ENCODE peak calls at places on chromosomes 13 and 19, in ten cellular contexts. N, Z, V, S, O, M, I, K, T and E are unnamed samples.
A peak's percentile ranks its signal among the peaks of the same experiment; 100 is the strongest.

GRCh38 chr19:14149509-14149994 is 13.2 kb upstream of the ASF1B start:
- DNase-seq in S (no peak), Z (no peak), N (no peak), K (no peak), O (no peak), T (no peak), M (peak; percentile 45), V (no peak), I (no peak), E (no peak)

GRCh38 chr19:33438016-33438671 is 64.6 kb downstream of the CEBPG start:
- DNase-seq in M (no peak), S (no peak), I (peak; percentile 39), V (peak; percentile 32), Z (peak; percentile 10), N (peak; percentile 64), K (peak; percentile 13), T (no peak), O (no peak), E (peak; percentile 76)

GRCh38 chr19:32599736-32600157 is 18.8 kb downstream of the PDCD5 start:
- DNase-seq in S (peak; percentile 85), K (peak; percentile 44), N (peak; percentile 50), M (peak; percentile 33), T (peak; percentile 31), I (peak; percentile 53), O (no peak), V (peak; percentile 66), Z (peak; percentile 69), E (peak; percentile 49)

GRCh38 chr13:44661936-44662335 is 85.8 kb upstream of the TSC22D1 start:
- DNase-seq in Z (no peak), I (no peak), T (no peak), S (no peak), V (no peak), K (no peak), O (no peak), N (no peak), M (no peak), E (no peak)

GRCh38 chr13:44989941-44990340 is 603 bp downstream of the GPALPP1 start:
- DNase-seq in N (no peak), M (no peak), K (no peak), V (no peak), O (no peak), Z (no peak), S (no peak), T (no peak), I (no peak), E (no peak)

GRCh38 chr19:3879656-3880055 is 829 bp upstream of the ATCAY start:
- DNase-seq in M (no peak), K (no peak), I (no peak), S (peak; percentile 34), N (no peak), O (no peak), Z (no peak), V (no peak), T (no peak), E (no peak)

GRCh38 chr13:109809216-109809890 is 23.0 kb upstream of the IRS2 start:
- DNase-seq in N (no peak), S (no peak), Z (peak; percentile 27), M (no peak), T (no peak), I (peak; percentile 56), O (no peak), K (no peak), V (no peak), E (no peak)

GRCh38 chr13:61918841-61919240 is 503.2 kb upstream of the PCDH20 start:
- DNase-seq in I (no peak), T (no peak), M (no peak), S (no peak), Z (no peak), N (no peak), K (no peak), V (no peak), O (no peak), E (no peak)

GRCh38 chr13:53020764-53021332 is 7.8 kb upstream of the OLFM4 start:
- DNase-seq in K (no peak), T (no peak), N (no peak), O (no peak), M (no peak), I (no peak), S (no peak), Z (no peak), V (no peak), E (no peak)

GRCh38 chr13:112072531-112073244 is 5.7 kb downstream of the SOX1 start:
- DNase-seq in S (no peak), N (no peak), M (no peak), K (no peak), T (no peak), I (peak; percentile 91), V (peak; percentile 66), O (no peak), Z (no peak), E (no peak)

GRCh38 chr13:110910013-110910890 is 4.6 kb downstream of the ANKRD10 start:
- DNase-seq in K (no peak), I (no peak), T (no peak), Z (no peak), S (no peak), V (no peak), N (no peak), O (no peak), M (no peak), E (no peak)

GRCh38 chr19:37763488-37763887 is 15.9 kb downstream of the ZNF573 start:
- DNase-seq in M (no peak), V (no peak), T (no peak), S (no peak), Z (peak; percentile 33), N (no peak), K (no peak), O (no peak), I (no peak), E (no peak)

GRCh38 chr19:42294471-42295137 is 7.3 kb upstream of the PRR19 start:
- DNase-seq in M (no peak), Z (no peak), V (no peak), O (no peak), K (no peak), S (no peak), N (no peak), T (no peak), I (no peak), E (no peak)

GRCh38 chr19:42352216-42352892 is 26.9 kb downstream of the MEGF8 start:
- DNase-seq in T (no peak), N (no peak), M (no peak), Z (peak; percentile 8), K (no peak), O (no peak), V (peak; percentile 22), I (no peak), S (peak; percentile 72), E (no peak)

GRCh38 chr13:37448072-37448471 is 150.5 kb downstream of the POSTN start:
- DNase-seq in T (no peak), Z (peak; percentile 56), K (no peak), S (no peak), I (no peak), M (no peak), V (no peak), O (no peak), N (no peak), E (no peak)

GRCh38 chr13:29847501-29847983 is 2.9 kb downstream of the UBL3 start:
- DNase-seq in Z (peak; percentile 64), O (no peak), M (no peak), V (peak; percentile 62), I (no peak), K (peak; percentile 45), S (peak; percentile 26), T (peak; percentile 53), N (no peak), E (no peak)

GRCh38 chr13:36778083-36778671 is 40.8 kb upstream of the RFXAP start:
- DNase-seq in Z (peak; percentile 74), N (no peak), S (no peak), M (no peak), I (peak; percentile 31), T (peak; percentile 63), K (peak; percentile 96), O (no peak), V (no peak), E (no peak)

GRCh38 chr13:27401210-27401609 is 23.2 kb upstream of the GTF3A start:
- DNase-seq in Z (no peak), M (no peak), N (no peak), O (no peak), K (no peak), T (no peak), S (no peak), I (no peak), V (no peak), E (no peak)

GRCh38 chr19:48333467-48334384 is 8.4 kb downstream of the EMP3 start:
- DNase-seq in O (peak; percentile 87), I (peak; percentile 95), N (no peak), V (peak; percentile 94), S (peak; percentile 98), Z (peak; percentile 91), M (peak; percentile 89), K (peak; percentile 79), T (peak; percentile 76), E (peak; percentile 86)

GRCh38 chr19:4749870-4750269 is 26.2 kb upstream of the DPP9 start:
- DNase-seq in M (no peak), S (no peak), V (no peak), O (no peak), Z (no peak), I (no peak), T (no peak), K (no peak), N (no peak), E (no peak)

GRCh38 chr19:52638601-52639000 is 446 bp upstream of the ZNF83 start:
- DNase-seq in I (peak; percentile 76), S (no peak), V (peak; percentile 37), M (no peak), O (no peak), Z (peak; percentile 69), T (peak; percentile 69), K (peak; percentile 64), N (peak; percentile 74), E (peak; percentile 14)

GRCh38 chr19:7847664-7848063 is 17.6 kb downstream of the EVI5L start:
- DNase-seq in S (no peak), I (no peak), K (no peak), O (no peak), Z (no peak), V (no peak), N (no peak), M (no peak), T (no peak), E (no peak)

GRCh38 chr13:74889321-74889720 is 592.6 kb downstream of the TBC1D4 start:
- DNase-seq in V (no peak), Z (no peak), N (no peak), M (no peak), O (no peak), I (no peak), T (no peak), S (no peak), K (no peak), E (no peak)

GRCh38 chr19:54156490-54156889 is 3.0 kb downstream of the LENG1 start:
- DNase-seq in K (no peak), N (no peak), Z (no peak), O (no peak), I (no peak), V (no peak), S (no peak), M (no peak), T (no peak), E (no peak)

GRCh38 chr19:45863840-45864628 is at the start of gene FOXA3:
- DNase-seq in O (no peak), S (peak; percentile 71), V (peak; percentile 63), Z (peak; percentile 17), N (peak; percentile 53), I (peak; percentile 62), T (peak; percentile 31), K (no peak), M (no peak), E (peak; percentile 80)

GRCh38 chr19:50922316-50922853 is 11.2 kb upstream of the KLK4 start:
- DNase-seq in K (peak; percentile 25), O (peak; percentile 58), N (peak; percentile 63), S (peak; percentile 89), I (peak; percentile 92), Z (peak; percentile 67), T (no peak), V (peak; percentile 84), M (peak; percentile 62), E (peak; percentile 52)

GRCh38 chr13:99916366-99917103 is 55.0 kb downstream of the ZIC5 start:
- DNase-seq in S (peak; percentile 71), Z (peak; percentile 71), M (no peak), K (peak; percentile 46), T (peak; percentile 90), O (no peak), N (peak; percentile 93), V (peak; percentile 43), I (peak; percentile 81), E (peak; percentile 66)

GRCh38 chr19:1746401-1747284 is 6.7 kb upstream of the ONECUT3 start:
- DNase-seq in V (no peak), O (no peak), T (no peak), N (no peak), I (no peak), M (no peak), K (peak; percentile 24), Z (peak; percentile 13), S (peak; percentile 68), E (no peak)